ENCODE peak calls at places on chromosomes 5 and 9, in five cellular contexts. M, V, X, S and T are unnamed samples.

GRCh38 chr5:176458904-176459561 is 10.8 kb downstream of the FAF2 start:
- DNase-seq in M (no peak), V (no peak), X (no peak), S (no peak), T (no peak)

GRCh38 chr5:68253612-68254341 is 38.2 kb downstream of the PIK3R1 start:
- DNase-seq in M (no peak), V (no peak), X (no peak), S (no peak), T (no peak)

GRCh38 chr9:107243757-107244156 is 39.3 kb upstream of the RAD23B start:
- DNase-seq in M (no peak), V (no peak), X (peak), S (no peak), T (peak)

GRCh38 chr9:117365438-117365837 is 49.4 kb downstream of the ASTN2 start:
- DNase-seq in M (no peak), V (no peak), X (no peak), S (no peak), T (no peak)

GRCh38 chr5:31193591-31194457 is at the start of gene CDH6:
- DNase-seq in M (peak), V (peak), X (peak), S (peak), T (peak)

GRCh38 chr9:133377721-133378216 is 1.6 kb downstream of the STKLD1 start:
- DNase-seq in M (no peak), V (no peak), X (peak), S (no peak), T (no peak)

GRCh38 chr9:94913550-94913949 is 187.1 kb downstream of the AOPEP start:
- DNase-seq in M (no peak), V (no peak), X (no peak), S (no peak), T (no peak)

GRCh38 chr5:129460951-129461815 is 1.1 kb downstream of the ADAMTS19 start:
- DNase-seq in M (peak), V (peak), X (no peak), S (peak), T (peak)

GRCh38 chr9:2872941-2873323 is 29.0 kb upstream of the PUM3 start:
- DNase-seq in M (no peak), V (no peak), X (no peak), S (no peak), T (no peak)

GRCh38 chr5:169702726-169703481 is 65.8 kb downstream of the DOCK2 start:
- DNase-seq in M (no peak), V (no peak), X (no peak), S (no peak), T (peak)

GRCh38 chr9:106830527-106831140 is 32.3 kb upstream of the ZNF462 start:
- DNase-seq in M (no peak), V (no peak), X (no peak), S (no peak), T (peak)

GRCh38 chr9:115437418-115437817 is 319.5 kb upstream of the TNC start:
- DNase-seq in M (no peak), V (no peak), X (no peak), S (no peak), T (no peak)

GRCh38 chr5:44603496-44604272 is 205.1 kb upstream of the MRPS30 start:
- DNase-seq in M (no peak), V (peak), X (no peak), S (peak), T (peak)

GRCh38 chr5:96794757-96795156 is 13.0 kb downstream of the ERAP1 start:
- DNase-seq in M (no peak), V (no peak), X (no peak), S (no peak), T (no peak)

GRCh38 chr5:32960340-32961065 is 249.4 kb downstream of the NPR3 start:
- DNase-seq in M (no peak), V (no peak), X (peak), S (no peak), T (peak)

GRCh38 chr5:79573983-79574890 is 38.0 kb upstream of the TENT2 start:
- DNase-seq in M (no peak), V (no peak), X (no peak), S (no peak), T (no peak)

GRCh38 chr5:36177715-36178556 is 26.0 kb downstream of the SKP2 start:
- DNase-seq in M (peak), V (no peak), X (peak), S (no peak), T (no peak)

GRCh38 chr9:70046274-70047070 is 2.8 kb downstream of the MAMDC2 start:
- DNase-seq in M (no peak), V (peak), X (no peak), S (peak), T (peak)

GRCh38 chr9:2934883-2935282 is 91.0 kb upstream of the PUM3 start:
- DNase-seq in M (no peak), V (no peak), X (no peak), S (no peak), T (no peak)

GRCh38 chr9:84436386-84437114 is 96.0 kb upstream of the SLC28A3 start:
- DNase-seq in M (no peak), V (no peak), X (no peak), S (no peak), T (no peak)

GRCh38 chr5:73061593-73061992 is 58.8 kb upstream of the TMEM171 start:
- DNase-seq in M (no peak), V (no peak), X (peak), S (no peak), T (no peak)

GRCh38 chr5:132661231-132662003 is 3.4 kb downstream of the IL13 start:
- DNase-seq in M (no peak), V (no peak), X (no peak), S (no peak), T (no peak)

GRCh38 chr5:163347671-163348070 is 89.7 kb upstream of the CCNG1 start:
- DNase-seq in M (peak), V (peak), X (peak), S (peak), T (peak)

GRCh38 chr5:50320131-50320749 is 120.8 kb downstream of the EMB start:
- DNase-seq in M (no peak), V (no peak), X (no peak), S (no peak), T (no peak)
- H3K4me2 ChIP-seq in M (no peak), V (no peak), X (no peak), S (no peak), T (no peak)

DNA sequence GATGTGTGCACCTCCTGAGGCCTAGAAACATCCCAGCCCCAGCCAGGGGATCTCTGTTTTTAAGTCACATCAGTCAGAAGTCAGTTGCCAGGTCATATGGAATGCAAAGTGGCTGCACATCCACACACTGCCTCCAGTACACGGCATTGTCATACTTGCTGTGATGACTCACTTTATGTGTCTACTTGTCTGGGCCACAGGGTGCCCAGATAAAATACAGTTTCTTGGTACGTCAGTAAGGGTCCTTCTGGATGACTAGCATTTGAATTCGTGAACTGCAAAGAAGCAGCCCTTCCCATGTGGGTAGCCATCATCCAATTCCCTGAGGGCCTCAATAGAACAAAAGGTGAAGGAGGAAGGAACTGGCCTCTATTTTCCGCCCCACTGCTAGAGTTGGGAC is 27.7 kb downstream of the AUH start:
- DNase-seq in M (no peak), V (no peak), X (peak), S (no peak), T (no peak)
- H2AK5ac ChIP-seq in M (no peak), V (no peak), X (peak), S (no peak), T (no peak)

DNA sequence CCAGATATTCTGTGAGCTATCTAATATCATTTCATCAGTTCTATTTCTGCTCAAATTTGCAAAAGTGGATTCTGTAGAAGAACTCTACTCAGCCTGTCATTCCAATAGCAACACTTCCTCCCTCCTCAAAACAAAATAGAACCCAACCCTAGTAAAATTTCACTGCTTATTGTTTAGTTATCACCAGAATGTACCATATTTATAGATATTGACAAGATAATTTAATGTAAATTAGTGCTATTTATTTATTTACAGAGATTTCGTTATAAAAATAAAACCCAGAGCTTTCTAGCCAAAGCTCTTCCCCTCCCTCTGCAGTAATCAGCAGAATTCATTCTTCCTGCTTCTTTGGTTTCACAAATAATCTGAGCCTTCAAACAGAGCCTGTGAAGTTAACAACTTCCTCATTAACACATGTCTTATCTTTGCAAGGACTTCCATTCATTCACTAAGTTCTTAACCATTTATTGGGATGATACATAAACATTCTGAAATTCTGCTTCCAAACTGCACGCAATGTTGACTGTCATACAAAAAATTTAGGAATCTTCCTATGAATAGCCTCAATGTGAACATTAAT is 73.7 kb upstream of the PJA2 start:
- DNase-seq in M (no peak), V (no peak), X (no peak), S (no peak), T (peak)
- H3K4me2 ChIP-seq in M (no peak), V (no peak), X (no peak), S (no peak), T (no peak)

GRCh38 chr9:101480386-101480785 is 44.8 kb upstream of the ALDOB start:
- DNase-seq in M (no peak), V (no peak), X (no peak), S (no peak), T (no peak)

GRCh38 chr9:101477736-101478135 is 42.2 kb upstream of the ALDOB start:
- DNase-seq in M (no peak), V (no peak), X (peak), S (no peak), T (no peak)

GRCh38 chr9:101479337-101480045 is 43.9 kb upstream of the ALDOB start:
- DNase-seq in M (no peak), V (peak), X (no peak), S (no peak), T (peak)

GRCh38 chr9:101478444-101478843 is 42.9 kb upstream of the ALDOB start:
- DNase-seq in M (no peak), V (no peak), X (no peak), S (no peak), T (no peak)

DNA sequence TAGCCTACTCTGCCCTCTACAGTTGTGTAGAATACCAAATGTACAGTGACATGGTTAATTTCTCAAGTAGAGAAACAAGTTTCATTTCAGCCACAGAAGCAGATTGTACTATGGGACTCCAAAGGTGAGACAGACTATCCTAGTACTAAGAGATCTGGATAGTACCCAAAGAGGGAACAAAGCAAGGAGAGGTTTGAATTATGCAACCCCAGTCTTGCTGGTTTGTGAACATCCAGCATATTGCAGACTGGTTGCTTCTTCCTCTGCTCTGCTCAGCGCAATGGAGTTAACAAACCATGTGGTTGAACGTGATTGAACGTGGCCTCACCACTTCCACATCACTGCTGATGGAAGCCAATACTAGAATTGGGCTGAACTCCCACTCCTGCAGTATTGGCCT is 43.3 kb upstream of the ALDOB start:
- DNase-seq in M (no peak), V (no peak), X (no peak), S (no peak), T (no peak)
- H2AK5ac ChIP-seq in M (no peak), V (no peak), X (no peak), S (no peak), T (no peak)

DNA sequence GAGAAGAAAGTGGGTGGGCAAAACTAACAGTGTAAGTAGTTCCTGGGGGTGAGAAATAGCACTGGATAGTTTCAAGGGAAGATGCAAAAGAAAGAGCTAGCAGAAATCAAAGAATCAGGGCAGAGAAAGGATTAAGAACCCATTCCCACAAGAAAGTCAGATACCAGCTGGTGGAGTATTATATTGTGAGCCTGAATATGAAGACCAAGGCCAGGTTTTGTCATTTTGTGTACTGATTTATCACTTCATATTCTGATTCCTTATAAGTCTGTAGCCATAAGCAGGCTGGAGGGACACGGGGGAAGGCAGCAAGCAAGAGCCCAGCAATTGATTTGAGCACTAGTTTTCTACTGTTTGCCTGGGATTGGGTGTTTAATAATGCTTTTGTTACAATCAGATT is 80.2 kb downstream of the FREM1 start:
- DNase-seq in M (no peak), V (no peak), X (no peak), S (no peak), T (no peak)
- H3K4me2 ChIP-seq in M (no peak), V (no peak), X (no peak), S (no peak), T (no peak)

GRCh38 chr9:131593936-131594665 is 48.8 kb downstream of the PRRT1B start:
- DNase-seq in M (no peak), V (no peak), X (no peak), S (no peak), T (no peak)

GRCh38 chr9:131593255-131593820 is 48.0 kb downstream of the PRRT1B start:
- DNase-seq in M (no peak), V (no peak), X (peak), S (no peak), T (no peak)

GRCh38 chr9:131597246-131597645 is 51.9 kb downstream of the PRRT1B start:
- DNase-seq in M (no peak), V (no peak), X (no peak), S (no peak), T (no peak)

GRCh38 chr9:131595771-131596743 is 50.7 kb downstream of the PRRT1B start:
- DNase-seq in M (no peak), V (no peak), X (no peak), S (no peak), T (no peak)

DNA sequence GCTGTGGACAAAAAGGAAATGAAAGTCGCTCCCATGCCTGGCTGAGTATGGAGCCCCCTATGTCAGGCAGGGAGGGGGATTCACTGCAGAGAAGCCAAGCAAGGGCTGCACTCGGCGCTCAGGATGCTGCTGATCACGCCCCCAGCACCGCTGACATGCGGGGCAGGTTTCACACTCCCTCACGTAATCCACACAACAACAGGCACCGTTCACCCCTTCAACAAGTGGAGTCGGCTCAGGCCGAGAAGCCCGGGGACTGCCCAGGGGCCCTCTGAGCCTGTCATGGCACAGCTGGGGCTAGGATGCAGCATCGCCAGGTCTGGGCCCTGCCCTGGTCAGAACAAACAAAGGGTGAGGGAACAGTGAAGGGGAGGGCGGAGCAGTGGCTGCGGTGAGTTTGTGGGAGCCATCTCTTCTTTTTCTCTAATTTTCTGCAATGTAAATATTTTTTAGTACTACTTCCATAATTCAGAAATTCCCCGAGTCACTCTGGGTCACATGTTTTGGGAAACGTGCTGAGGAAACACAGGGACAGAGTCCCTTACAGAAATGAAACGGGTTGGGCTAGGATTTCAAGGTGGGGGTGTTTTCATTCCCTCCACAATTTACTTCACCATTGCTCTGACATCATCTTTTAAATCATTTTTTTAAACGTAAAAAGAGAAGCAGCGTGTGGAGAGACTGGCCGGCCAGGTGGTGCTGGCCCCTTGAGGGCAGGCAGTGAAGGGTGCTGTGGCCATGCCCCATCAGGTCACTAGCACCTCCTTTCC is 49.8 kb downstream of the PRRT1B start:
- DNase-seq in M (no peak), V (no peak), X (no peak), S (no peak), T (no peak)
- H2AK5ac ChIP-seq in M (no peak), V (no peak), X (no peak), S (no peak), T (no peak)